ENCODE peak calls at places on chromosomes 13 and 19, in four cellular contexts. One of them, this sample, is unnamed.

GRCh38 chr19:36160821-36161596 is 8.8 kb upstream of the COX7A1 start:
- DNase-seq in AG10803: no peak
- DNase-seq in neural progenitor cell: no peak
- DNase-seq in lower lobe of right lung: no peak
- DNase-seq in this sample: no peak

GRCh38 chr13:94667190-94667589 is 45.2 kb downstream of the SOX21 start:
- DNase-seq in lower lobe of right lung: no peak
- DNase-seq in neural progenitor cell: no peak
- DNase-seq in AG10803: no peak
- DNase-seq in this sample: no peak

GRCh38 chr13:101121608-101122007 is 294.7 kb downstream of the NALCN start:
- DNase-seq in neural progenitor cell: peak; percentile 24
- DNase-seq in lower lobe of right lung: no peak
- DNase-seq in AG10803: no peak
- DNase-seq in this sample: no peak

GRCh38 chr19:17244618-17245534 is 843 bp downstream of the NR2F6 start:
- DNase-seq in AG10803: no peak
- DNase-seq in neural progenitor cell: peak; percentile 50
- DNase-seq in lower lobe of right lung: peak; percentile 74
- DNase-seq in this sample: peak; percentile 39

GRCh38 chr19:15154002-15154612 is 46.7 kb downstream of the NOTCH3 start:
- DNase-seq in lower lobe of right lung: no peak
- DNase-seq in neural progenitor cell: peak; percentile 54
- DNase-seq in AG10803: peak; percentile 39
- DNase-seq in this sample: peak; percentile 60

GRCh38 chr19:49555600-49556411 is 24.6 kb downstream of the NOSIP start:
- DNase-seq in AG10803: peak; percentile 45
- DNase-seq in lower lobe of right lung: peak; percentile 85
- DNase-seq in neural progenitor cell: peak; percentile 97
- DNase-seq in this sample: peak; percentile 69

GRCh38 chr19:29329460-29330134 is 116.6 kb upstream of the UQCRFS1 start:
- DNase-seq in neural progenitor cell: peak; percentile 79
- DNase-seq in lower lobe of right lung: no peak
- DNase-seq in AG10803: peak; percentile 7
- DNase-seq in this sample: no peak

GRCh38 chr19:35208121-35208520 is 20.4 kb downstream of the FAM187B start:
- DNase-seq in neural progenitor cell: no peak
- DNase-seq in AG10803: no peak
- DNase-seq in lower lobe of right lung: no peak
- DNase-seq in this sample: no peak

GRCh38 chr13:85473144-85473543 is 326.1 kb downstream of the SLITRK6 start:
- DNase-seq in neural progenitor cell: no peak
- DNase-seq in AG10803: no peak
- DNase-seq in lower lobe of right lung: no peak
- DNase-seq in this sample: no peak

GRCh38 chr19:3494051-3494450 is 6.4 kb downstream of the DOHH start:
- DNase-seq in lower lobe of right lung: no peak
- DNase-seq in neural progenitor cell: peak; percentile 57
- DNase-seq in AG10803: no peak
- DNase-seq in this sample: peak; percentile 26

GRCh38 chr19:7636317-7636690 is 606 bp upstream of the STXBP2 start:
- DNase-seq in neural progenitor cell: no peak
- DNase-seq in lower lobe of right lung: no peak
- DNase-seq in AG10803: no peak
- DNase-seq in this sample: no peak
- H3K4me3 ChIP-seq in neural progenitor cell: peak overlapping the region; percentile 63
- H3K4me3 ChIP-seq in lower lobe of right lung: peak overlapping the region; percentile 86
- H3K4me3 ChIP-seq in AG10803: no peak overlapping the region
- H3K4me3 ChIP-seq in this sample: no peak overlapping the region

DNA sequence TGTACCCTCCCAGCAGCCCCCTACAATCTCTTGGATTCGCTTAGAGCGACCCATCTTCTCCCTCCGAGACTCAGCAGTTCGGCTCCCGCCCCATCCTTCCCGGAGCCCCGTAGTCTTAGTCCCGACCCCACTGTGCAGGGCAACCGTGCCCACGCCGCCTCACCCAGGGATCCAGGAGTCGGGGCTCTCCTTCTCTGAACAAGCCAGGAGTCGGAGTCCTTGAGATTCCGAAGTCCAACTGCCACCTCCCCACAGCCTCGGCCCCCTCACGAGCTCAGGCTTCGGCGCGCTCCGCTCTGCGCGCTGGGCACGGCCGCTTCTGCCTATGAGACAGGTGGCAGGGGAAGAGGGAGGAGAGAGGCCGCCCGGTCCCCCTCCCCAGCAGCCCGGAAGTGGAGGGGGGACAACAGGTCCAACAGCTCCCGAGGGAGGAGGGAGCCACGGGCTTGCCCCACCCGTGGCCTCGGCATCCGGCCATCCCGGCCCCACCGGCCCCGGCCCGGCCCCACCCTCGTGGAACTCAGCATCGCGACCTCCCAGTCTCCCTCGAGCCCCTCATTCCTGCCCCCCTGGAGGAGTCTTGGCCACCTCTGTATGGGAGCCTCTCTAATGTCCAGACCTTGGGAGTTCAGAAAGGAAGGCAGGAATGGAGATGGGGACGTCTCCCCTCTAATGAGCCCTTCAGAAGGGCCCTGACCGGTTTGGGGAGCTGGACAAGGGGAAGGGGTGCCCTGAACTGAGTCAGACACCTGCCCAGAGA is at the start of gene PHLDB3:
- DNase-seq in AG10803: peak; percentile 12
- DNase-seq in neural progenitor cell: no peak
- DNase-seq in lower lobe of right lung: peak; percentile 58
- DNase-seq in this sample: peak; percentile 60
- TF ChIP-seq CTCF in AG10803: no peak
- TF ChIP-seq CTCF in neural progenitor cell: no peak
- TF ChIP-seq CTCF in lower lobe of right lung: no peak
- TF ChIP-seq CTCF in this sample: no peak

GRCh38 chr19:40219721-40220276 is 1.6 kb upstream of the TTC9B start:
- DNase-seq in AG10803: peak; percentile 17
- DNase-seq in neural progenitor cell: no peak
- DNase-seq in lower lobe of right lung: no peak
- DNase-seq in this sample: peak; percentile 57

GRCh38 chr19:40220674-40221073 is 2.5 kb upstream of the TTC9B start:
- DNase-seq in lower lobe of right lung: no peak
- DNase-seq in AG10803: no peak
- DNase-seq in neural progenitor cell: no peak
- DNase-seq in this sample: no peak

GRCh38 chr19:40223135-40223822 is 3.2 kb downstream of the CCNP start:
- DNase-seq in lower lobe of right lung: no peak
- DNase-seq in AG10803: no peak
- DNase-seq in neural progenitor cell: peak; percentile 33
- DNase-seq in this sample: no peak

GRCh38 chr19:40224342-40225148 is 1.9 kb downstream of the CCNP start:
- DNase-seq in lower lobe of right lung: no peak
- DNase-seq in neural progenitor cell: no peak
- DNase-seq in AG10803: no peak
- DNase-seq in this sample: no peak

GRCh38 chr19:40221858-40222619 is 3.9 kb upstream of the TTC9B start:
- DNase-seq in neural progenitor cell: peak; percentile 87
- DNase-seq in lower lobe of right lung: peak; percentile 71
- DNase-seq in AG10803: peak; percentile 90
- DNase-seq in this sample: peak; percentile 82
- H3K4me3 ChIP-seq in neural progenitor cell: no peak overlapping the region
- H3K4me3 ChIP-seq in lower lobe of right lung: no peak overlapping the region
- H3K4me3 ChIP-seq in AG10803: no peak overlapping the region
- H3K4me3 ChIP-seq in this sample: no peak overlapping the region

GRCh38 chr19:1088419-1089066 is 6.6 kb downstream of the POLR2E start:
- DNase-seq in AG10803: no peak
- DNase-seq in neural progenitor cell: no peak
- DNase-seq in lower lobe of right lung: no peak
- DNase-seq in this sample: no peak

GRCh38 chr19:1086618-1087017 is 8.6 kb downstream of the POLR2E start:
- DNase-seq in neural progenitor cell: no peak
- DNase-seq in lower lobe of right lung: no peak
- DNase-seq in AG10803: no peak
- DNase-seq in this sample: no peak

GRCh38 chr19:1089891-1090290 is 5.3 kb downstream of the POLR2E start:
- DNase-seq in neural progenitor cell: no peak
- DNase-seq in AG10803: no peak
- DNase-seq in lower lobe of right lung: no peak
- DNase-seq in this sample: no peak

GRCh38 chr19:1089126-1089771 is 5.9 kb downstream of the POLR2E start:
- DNase-seq in AG10803: no peak
- DNase-seq in lower lobe of right lung: no peak
- DNase-seq in neural progenitor cell: no peak
- DNase-seq in this sample: no peak

DNA sequence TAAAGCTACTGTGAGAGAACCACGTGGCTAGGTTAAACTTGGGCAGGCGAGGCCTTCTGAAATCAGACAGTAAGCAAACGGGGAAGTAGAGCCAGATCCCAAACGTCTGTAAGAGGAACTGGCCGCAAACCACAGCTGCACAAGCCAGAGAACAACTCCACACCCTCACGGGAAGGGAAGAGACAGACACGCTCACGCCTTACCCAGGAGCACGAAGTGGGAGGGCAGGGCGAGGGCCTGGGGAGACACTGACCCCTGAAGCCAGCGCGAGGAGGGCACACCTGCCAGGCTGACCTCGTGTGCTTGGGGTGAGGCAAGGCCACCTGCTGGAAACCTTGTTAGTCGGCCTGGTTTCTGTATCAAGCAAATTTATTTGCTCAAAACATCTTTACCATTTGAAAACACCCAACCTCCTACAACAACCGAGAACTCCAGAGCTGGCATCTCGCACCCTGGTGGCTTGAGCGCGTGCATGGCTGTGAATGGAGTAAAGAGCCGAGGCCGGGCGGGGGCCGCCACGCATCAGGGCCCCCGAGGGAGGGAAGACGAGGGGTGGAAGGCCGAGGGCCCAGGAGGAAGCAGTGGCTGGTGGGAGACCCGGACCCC is 7.3 kb downstream of the POLR2E start:
- DNase-seq in AG10803: no peak
- DNase-seq in lower lobe of right lung: peak; percentile 84
- DNase-seq in neural progenitor cell: no peak
- DNase-seq in this sample: no peak
- TF ChIP-seq CTCF in AG10803: no peak
- TF ChIP-seq CTCF in lower lobe of right lung: no peak
- TF ChIP-seq CTCF in neural progenitor cell: no peak
- TF ChIP-seq CTCF in this sample: no peak

GRCh38 chr19:852136-853013 is at the start of gene ELANE:
- DNase-seq in neural progenitor cell: no peak
- DNase-seq in lower lobe of right lung: no peak
- DNase-seq in AG10803: no peak
- DNase-seq in this sample: no peak
- H3K4me3 ChIP-seq in neural progenitor cell: no peak within 1 kb of the TSS
- H3K4me3 ChIP-seq in lower lobe of right lung: no peak within 1 kb of the TSS
- H3K4me3 ChIP-seq in AG10803: peak within 1 kb of the TSS; percentile 44
- H3K4me3 ChIP-seq in this sample: no peak within 1 kb of the TSS

GRCh38 chr13:90867336-90867683 is 480.2 kb upstream of the MIR17HG start:
- DNase-seq in lower lobe of right lung: peak; percentile 70
- DNase-seq in AG10803: peak; percentile 66
- DNase-seq in neural progenitor cell: peak; percentile 81
- DNase-seq in this sample: peak; percentile 2
- TF ChIP-seq CTCF in lower lobe of right lung: peak; percentile 69
- TF ChIP-seq CTCF in AG10803: peak; percentile 89
- TF ChIP-seq CTCF in neural progenitor cell: peak; percentile 94
- TF ChIP-seq CTCF in this sample: peak; percentile 72

GRCh38 chr19:4868286-4868834 is 893 bp upstream of the PLIN3 start:
- DNase-seq in lower lobe of right lung: no peak
- DNase-seq in AG10803: no peak
- DNase-seq in neural progenitor cell: no peak
- DNase-seq in this sample: no peak

GRCh38 chr19:4870025-4870700 is 2.7 kb upstream of the PLIN3 start:
- DNase-seq in neural progenitor cell: no peak
- DNase-seq in AG10803: peak; percentile 94
- DNase-seq in lower lobe of right lung: peak; percentile 65
- DNase-seq in this sample: peak; percentile 98

GRCh38 chr19:4867534-4868285 is at the start of gene PLIN3:
- DNase-seq in AG10803: peak; percentile 96
- DNase-seq in lower lobe of right lung: peak; percentile 98
- DNase-seq in neural progenitor cell: peak; percentile 95
- DNase-seq in this sample: peak; percentile 92

GRCh38 chr19:4871711-4872110 is 4.2 kb upstream of the PLIN3 start:
- DNase-seq in lower lobe of right lung: no peak
- DNase-seq in AG10803: no peak
- DNase-seq in neural progenitor cell: no peak
- DNase-seq in this sample: no peak

GRCh38 chr19:4866595-4867424 is 657 bp downstream of the PLIN3 start:
- DNase-seq in AG10803: peak; percentile 48
- DNase-seq in neural progenitor cell: peak; percentile 80
- DNase-seq in lower lobe of right lung: peak; percentile 84
- DNase-seq in this sample: no peak
- H3K4me3 ChIP-seq in AG10803: peak overlapping the region; percentile 94
- H3K4me3 ChIP-seq in neural progenitor cell: peak overlapping the region; percentile 97
- H3K4me3 ChIP-seq in lower lobe of right lung: peak overlapping the region; percentile 85
- H3K4me3 ChIP-seq in this sample: peak overlapping the region; percentile 99

This sample was measured in foreskin fibroblast.